ENCODE peak calls at places on chromosomes 7 and 10, in ten cellular contexts. X is RPMI7951; Z is adipocyte; R is omental fat pad; Q is GM10248; G is transverse colon; T is epithelial cell of esophagus; B is globus pallidus; A is activated naive CD8-positive, alpha-beta T cell treated with anti-CD3 and anti-CD28 coated beads for 36 hours; O is GDM1. I is an unnamed sample.
A peak's percentile ranks its signal among the peaks of the same experiment; 100 is the strongest.

GRCh38 chr7:116173051-116174028 is 37.0 kb upstream of the TES start:
- DNase-seq in X (peak; percentile 62), Z (peak; percentile 84), R (no peak), Q (peak; percentile 18), G (no peak), T (peak; percentile 74), B (peak; percentile 65), A (no peak), O (no peak), I (peak; percentile 69)

GRCh38 chr10:52351911-52352310 is 37.8 kb downstream of the DKK1 start:
- DNase-seq in X (no peak), Z (peak; percentile 55), R (no peak), Q (no peak), G (no peak), T (no peak), B (no peak), A (no peak), O (no peak), I (peak; percentile 53)

GRCh38 chr10:70803768-70804423 is 11.9 kb upstream of the SGPL1 start:
- DNase-seq in X (no peak), Z (no peak), R (no peak), Q (no peak), G (no peak), T (peak; percentile 83), B (no peak), A (no peak), O (no peak), I (no peak)

GRCh38 chr10:107169516-107169915 is 5.0 kb upstream of the SORCS1 start:
- DNase-seq in X (no peak), Z (no peak), R (no peak), Q (no peak), G (no peak), T (no peak), B (no peak), A (no peak), O (no peak), I (no peak)

GRCh38 chr7:136594739-136595144 is 273.7 kb upstream of the CHRM2 start:
- DNase-seq in X (no peak), Z (peak; percentile 39), R (no peak), Q (no peak), G (no peak), T (no peak), B (no peak), A (no peak), O (no peak), I (no peak)

GRCh38 chr7:33590902-33591301 is 314.4 kb upstream of the BMPER start:
- DNase-seq in X (peak; percentile 35), Z (peak; percentile 19), R (no peak), Q (no peak), G (no peak), T (peak; percentile 69), B (no peak), A (no peak), O (no peak), I (peak; percentile 62)

GRCh38 chr10:14397069-14397468 is 66.3 kb upstream of the FRMD4A start:
- DNase-seq in X (peak; percentile 100), Z (peak; percentile 98), R (no peak), Q (no peak), G (no peak), T (peak; percentile 80), B (peak; percentile 90), A (no peak), O (no peak), I (peak; percentile 99)

GRCh38 chr10:21496285-21497176 is 29.0 kb downstream of the SKIDA1 start:
- DNase-seq in X (peak; percentile 64), Z (peak; percentile 72), R (no peak), Q (peak; percentile 73), G (peak; percentile 48), T (peak; percentile 45), B (peak; percentile 62), A (peak; percentile 54), O (peak; percentile 43), I (peak; percentile 38)

GRCh38 chr7:95430864-95431263 is 4.0 kb downstream of the PON2 start:
- DNase-seq in X (no peak), Z (no peak), R (no peak), Q (no peak), G (peak; percentile 44), T (peak; percentile 89), B (no peak), A (no peak), O (no peak), I (no peak)

GRCh38 chr7:47078241-47078640 is 503.7 kb downstream of the TNS3 start:
- DNase-seq in X (peak; percentile 18), Z (no peak), R (no peak), Q (no peak), G (no peak), T (no peak), B (no peak), A (no peak), O (no peak), I (no peak)

GRCh38 chr10:5958077-5958476 is 19.3 kb downstream of the IL15RA start:
- DNase-seq in X (no peak), Z (peak; percentile 76), R (no peak), Q (no peak), G (no peak), T (no peak), B (no peak), A (no peak), O (no peak), I (peak; percentile 59)

GRCh38 chr10:89845541-89846275 is 144.3 kb downstream of the KIF20B start:
- DNase-seq in X (peak; percentile 62), Z (peak; percentile 4), R (no peak), Q (no peak), G (no peak), T (peak; percentile 56), B (no peak), A (no peak), O (no peak), I (peak; percentile 16)

GRCh38 chr10:7445474-7446135 is 34.8 kb upstream of the SFMBT2 start:
- DNase-seq in X (no peak), Z (no peak), R (no peak), Q (peak; percentile 48), G (no peak), T (no peak), B (peak; percentile 65), A (no peak), O (no peak), I (no peak)

GRCh38 chr10:131667561-131667960 is 233.2 kb upstream of the PPP2R2D start:
- DNase-seq in X (no peak), Z (no peak), R (no peak), Q (no peak), G (no peak), T (no peak), B (no peak), A (no peak), O (no peak), I (no peak)

I was measured in A172.